ENCODE peak calls at places on chromosomes 16 and 17, in five cellular contexts. Q, J, S, E and P are unnamed samples.

GRCh38 chr17:59257101-59257500 is 36.8 kb downstream of the GDPD1 start:
- DNase-seq in Q (no peak), J (no peak), S (no peak), E (no peak), P (no peak)

GRCh38 chr16:30359871-30360170 is 4.7 kb upstream of the CD2BP2 start:
- DNase-seq in Q (no peak), J (no peak), S (no peak), E (no peak), P (no peak)

GRCh38 chr16:71474864-71475263 is 12.8 kb upstream of the ZNF23 start:
- DNase-seq in Q (peak), J (no peak), S (no peak), E (no peak), P (no peak)

GRCh38 chr16:67878232-67878631 is 5.4 kb downstream of the EDC4 start:
- DNase-seq in Q (no peak), J (no peak), S (no peak), E (no peak), P (no peak)

GRCh38 chr17:2723505-2723996 is 12.0 kb upstream of the CLUH start:
- DNase-seq in Q (no peak), J (no peak), S (no peak), E (no peak), P (no peak)

GRCh38 chr16:53945996-53946395 is 242.0 kb downstream of the FTO start:
- DNase-seq in Q (peak), J (peak), S (peak), E (peak), P (no peak)

GRCh38 chr17:41678907-41679739 is 9.6 kb upstream of the EIF1 start:
- DNase-seq in Q (no peak), J (peak), S (no peak), E (no peak), P (peak)

GRCh38 chr17:53543363-53543927 is 279.3 kb upstream of the KIF2B start:
- DNase-seq in Q (no peak), J (no peak), S (peak), E (no peak), P (no peak)

GRCh38 chr16:74169687-74170522 is 126.7 kb upstream of the PSMD7 start:
- DNase-seq in Q (no peak), J (no peak), S (no peak), E (no peak), P (no peak)
- TF ChIP-seq ZBTB33 in Q (no peak), J (no peak), S (no peak), E (no peak), P (no peak)

DNA sequence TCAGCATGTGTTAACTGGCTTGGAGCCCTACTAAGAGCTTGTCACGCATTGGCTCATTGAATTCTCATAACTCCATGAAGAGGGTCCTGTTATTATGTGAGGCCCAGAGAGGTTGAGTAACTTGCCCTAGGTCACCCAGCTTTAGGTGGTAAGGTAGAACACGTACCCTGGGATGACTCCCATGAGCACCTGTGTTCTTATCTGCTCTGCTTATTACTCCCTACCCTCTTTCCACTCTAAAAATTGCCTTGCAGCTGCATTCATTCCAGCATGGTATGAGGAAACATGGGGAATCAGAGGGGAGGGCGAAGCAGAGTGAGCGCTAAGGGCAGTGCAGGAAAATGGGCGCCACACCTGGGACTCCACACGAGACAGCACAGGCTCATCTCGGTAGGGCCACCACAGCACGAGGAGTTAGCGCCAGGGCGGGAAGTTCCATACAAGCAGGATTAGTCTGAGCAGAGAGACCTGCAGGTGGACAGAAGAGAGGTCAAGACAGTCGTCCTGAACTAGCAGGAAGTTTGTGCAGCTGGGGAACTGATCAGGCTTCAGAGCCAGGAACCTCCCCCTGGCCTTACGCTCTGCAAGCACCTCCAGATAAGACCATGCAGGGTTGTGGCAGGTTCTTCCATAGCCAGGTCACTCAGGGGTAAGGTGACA is 10.1 kb downstream of the COPZ2 start:
- DNase-seq in Q (no peak), J (no peak), S (no peak), E (no peak), P (no peak)
- TF ChIP-seq ZBTB33 in Q (no peak), J (peak), S (no peak), E (no peak), P (no peak)

DNA sequence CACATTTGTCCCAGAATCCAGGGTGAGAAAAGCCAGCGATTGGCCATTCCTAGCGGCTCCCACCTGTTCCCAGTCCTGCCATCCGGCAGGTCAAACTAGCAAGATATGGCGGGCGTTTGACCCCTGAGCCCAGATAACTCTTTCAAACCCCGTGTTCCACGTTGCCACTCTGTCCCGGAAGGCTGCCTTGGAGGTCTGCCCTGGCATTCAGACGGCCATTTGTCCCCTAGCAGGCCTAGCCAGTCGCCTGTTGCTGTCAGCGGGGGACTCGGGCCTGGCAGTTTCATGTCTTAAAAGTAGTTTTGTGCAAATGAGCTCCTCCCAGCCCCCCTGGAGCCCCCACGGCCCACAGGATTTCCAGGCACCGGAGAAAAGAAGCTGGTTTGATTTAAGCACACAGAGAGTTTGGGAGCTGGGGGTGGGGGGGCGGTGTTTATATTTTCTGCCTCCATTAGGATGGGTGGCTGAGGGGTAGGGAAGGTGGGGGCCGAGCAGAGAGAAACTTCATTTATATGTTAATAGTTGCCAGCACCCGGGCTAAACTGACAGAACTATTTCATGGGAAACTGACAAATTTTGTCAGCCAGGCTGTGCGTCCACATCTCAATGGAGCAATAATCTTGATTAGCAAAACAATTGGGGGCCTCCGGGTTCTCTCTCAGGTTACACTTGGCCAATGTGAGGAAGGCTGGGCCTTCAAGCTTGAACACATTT is 240.9 kb upstream of the SALL1 start:
- DNase-seq in Q (no peak), J (no peak), S (no peak), E (no peak), P (no peak)
- TF ChIP-seq ZBTB33 in Q (no peak), J (no peak), S (no peak), E (no peak), P (no peak)

DNA sequence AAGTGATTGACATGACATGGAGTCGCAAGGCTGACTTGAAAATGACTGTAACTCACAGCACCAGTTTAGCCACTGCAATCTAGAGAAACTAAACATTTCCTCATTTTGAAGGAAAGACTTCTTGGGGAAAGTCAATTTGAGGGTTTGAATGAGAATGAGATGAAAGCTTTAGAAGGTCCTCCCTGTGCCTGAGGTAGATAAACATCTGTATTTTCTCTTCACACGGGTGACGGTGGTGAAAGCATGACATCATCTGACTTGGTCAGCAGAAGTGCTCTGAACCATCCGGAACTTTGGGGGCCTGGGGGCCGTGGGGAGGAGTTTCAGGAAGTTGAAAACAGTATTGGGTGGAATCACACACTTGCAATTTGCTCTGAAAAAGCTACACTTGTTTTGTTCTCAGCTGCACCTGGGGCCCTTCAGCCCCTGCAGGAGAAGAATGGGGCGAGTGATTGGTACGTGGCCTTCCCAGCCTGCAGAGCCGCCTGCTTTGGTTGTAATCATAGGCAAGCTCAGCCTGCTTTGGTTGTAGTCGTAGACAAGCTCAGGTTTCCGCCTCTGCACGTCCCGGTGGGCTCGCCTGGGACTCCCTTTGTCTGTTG is 5.0 kb downstream of the BANP start:
- DNase-seq in Q (no peak), J (peak), S (no peak), E (no peak), P (peak)
- TF ChIP-seq ZBTB33 in Q (no peak), J (no peak), S (no peak), E (no peak), P (no peak)

GRCh38 chr17:76528528-76529223 is 8.8 kb downstream of the CYGB start:
- DNase-seq in Q (no peak), J (peak), S (peak), E (no peak), P (no peak)
- TF ChIP-seq ZBTB33 in Q (no peak), J (peak), S (no peak), E (no peak), P (no peak)